ENCODE peak calls at places on chromosomes 6 and 20, in seven cellular contexts. K is HepG2, C is H1, D is GM12878, G is GM12891, H is SK-N-SH, F is K562. Q is an unnamed sample.

GRCh38 chr20:21607971-21608735 is 94.3 kb upstream of the NKX2-2 start:
- DNase-seq in H (peak), D (no peak), C (no peak), F (no peak), K (no peak), G (no peak), Q (no peak)

GRCh38 chr6:37103169-37104039 is 66.5 kb upstream of the PIM1 start:
- DNase-seq in G (no peak), H (peak), K (peak), D (no peak), F (peak), C (no peak), Q (no peak)

GRCh38 chr6:39610229-39610628 is 115.0 kb downstream of the KIF6 start:
- DNase-seq in C (no peak), F (no peak), G (no peak), D (no peak), H (no peak), K (peak), Q (no peak)

GRCh38 chr20:23334111-23334510 is 16.5 kb upstream of the NXT1 start:
- DNase-seq in G (no peak), K (no peak), H (no peak), D (no peak), C (no peak), F (no peak), Q (no peak)

GRCh38 chr6:72522735-72523141 is 99.1 kb upstream of the KCNQ5 start:
- DNase-seq in K (peak), C (peak), G (no peak), D (no peak), H (peak), F (peak), Q (no peak)

GRCh38 chr6:119350202-119351004 is 842 bp upstream of the MAN1A1 start:
- DNase-seq in K (peak), F (no peak), H (peak), D (no peak), C (no peak), G (no peak), Q (peak)

GRCh38 chr20:44412402-44413144 is 57.1 kb downstream of the HNF4A start:
- DNase-seq in K (no peak), C (no peak), D (no peak), G (no peak), H (no peak), F (no peak), Q (no peak)

GRCh38 chr6:28756555-28756918 is 167.2 kb downstream of the TRIM27 start:
- DNase-seq in D (no peak), F (no peak), H (no peak), C (no peak), G (no peak), K (peak), Q (no peak)

GRCh38 chr6:155883741-155884140 is 428.1 kb upstream of the NOX3 start:
- DNase-seq in G (no peak), D (no peak), C (no peak), K (no peak), H (no peak), F (no peak), Q (no peak)

GRCh38 chr6:26352315-26352714 is 12.7 kb upstream of the BTN3A2 start:
- DNase-seq in K (no peak), C (no peak), G (no peak), D (no peak), H (no peak), F (no peak), Q (no peak)

GRCh38 chr6:26354162-26354561 is 10.8 kb upstream of the BTN3A2 start:
- DNase-seq in C (no peak), H (no peak), F (no peak), G (no peak), D (no peak), K (no peak), Q (no peak)

GRCh38 chr6:26350858-26351543 is 14.0 kb upstream of the BTN3A2 start:
- DNase-seq in D (no peak), F (peak), G (no peak), C (no peak), H (no peak), K (no peak), Q (no peak)

GRCh38 chr6:26349964-26350857 is 14.8 kb upstream of the BTN3A2 start:
- DNase-seq in D (no peak), F (peak), C (no peak), G (no peak), H (no peak), K (peak), Q (no peak)

DNA sequence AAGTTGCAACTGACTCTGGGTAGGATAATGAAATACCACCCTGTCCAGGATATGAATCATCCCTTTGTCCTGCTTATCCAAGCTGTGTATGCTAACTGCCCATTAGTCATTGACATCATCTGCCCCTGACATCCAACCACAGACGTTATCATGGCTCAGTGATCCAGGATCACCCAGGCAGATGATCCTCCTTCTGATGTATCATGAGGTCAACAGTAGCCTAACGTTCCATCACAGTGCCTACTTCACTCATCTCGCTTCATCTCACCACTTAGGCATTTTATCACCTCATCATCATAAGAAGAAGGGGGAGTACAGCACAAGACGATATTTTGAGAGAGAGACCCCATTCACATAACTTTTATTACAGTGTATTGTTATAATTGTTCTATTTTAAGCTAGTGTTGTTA is 13.4 kb upstream of the BTN3A2 start:
- DNase-seq in C (no peak), H (no peak), F (peak), K (peak), G (no peak), D (no peak), Q (no peak)
- TF ChIP-seq POLR2AphosphoS5 in C (no peak), H (peak), F (peak), K (no peak), G (no peak), D (no peak), Q (no peak)

GRCh38 chr20:41412324-41412723 is 45.7 kb upstream of the EMILIN3 start:
- DNase-seq in D (no peak), F (no peak), H (no peak), C (no peak), K (no peak), G (no peak), Q (no peak)

GRCh38 chr20:41408986-41409385 is 42.4 kb upstream of the EMILIN3 start:
- DNase-seq in D (no peak), C (no peak), K (no peak), H (peak), F (no peak), G (no peak), Q (no peak)

GRCh38 chr20:41408131-41408789 is 41.6 kb upstream of the EMILIN3 start:
- DNase-seq in D (peak), C (no peak), G (no peak), F (no peak), K (no peak), H (no peak), Q (no peak)

GRCh38 chr20:41413169-41413568 is 46.6 kb upstream of the EMILIN3 start:
- DNase-seq in C (no peak), G (no peak), D (no peak), F (no peak), K (no peak), H (no peak), Q (no peak)

DNA sequence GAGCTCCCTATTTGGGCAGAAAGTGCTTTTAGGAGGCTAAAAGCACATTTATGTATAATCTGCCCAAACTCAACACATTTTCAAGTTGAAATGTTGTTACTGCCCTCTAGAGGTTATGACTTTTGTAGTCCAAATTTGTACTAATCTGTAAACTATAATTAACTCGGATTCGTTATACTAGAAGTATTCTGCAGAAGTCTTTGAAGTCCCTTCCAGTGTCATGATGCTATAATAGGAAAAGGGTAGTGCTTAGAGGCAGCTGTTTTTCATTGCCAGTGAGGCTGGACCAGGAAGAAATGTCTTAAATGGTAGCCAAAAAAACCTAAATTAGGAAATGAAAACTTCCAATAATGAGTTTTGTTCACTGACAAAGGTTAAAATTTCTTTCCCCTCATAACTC is 44.8 kb upstream of the EMILIN3 start:
- DNase-seq in D (no peak), C (no peak), F (no peak), H (no peak), G (no peak), K (no peak), Q (no peak)
- TF ChIP-seq TAF1 in D (no peak), C (no peak), F (no peak), H (no peak), G (no peak), K (no peak), Q (no peak)

GRCh38 chr6:129645371-129646139 is 64.4 kb downstream of the ARHGAP18 start:
- DNase-seq in K (peak), D (no peak), H (no peak), C (no peak), G (no peak), F (no peak), Q (no peak)
- TF ChIP-seq POLR2AphosphoS5 in K (no peak), D (no peak), H (peak), C (no peak), G (no peak), F (no peak), Q (no peak)

GRCh38 chr6:91904586-91904985 is 1317.7 kb upstream of the MAP3K7 start:
- DNase-seq in H (no peak), D (no peak), C (no peak), G (no peak), F (no peak), K (no peak), Q (no peak)
- TF ChIP-seq TAF1 in H (no peak), D (no peak), C (no peak), G (no peak), F (no peak), K (no peak), Q (no peak)

DNA sequence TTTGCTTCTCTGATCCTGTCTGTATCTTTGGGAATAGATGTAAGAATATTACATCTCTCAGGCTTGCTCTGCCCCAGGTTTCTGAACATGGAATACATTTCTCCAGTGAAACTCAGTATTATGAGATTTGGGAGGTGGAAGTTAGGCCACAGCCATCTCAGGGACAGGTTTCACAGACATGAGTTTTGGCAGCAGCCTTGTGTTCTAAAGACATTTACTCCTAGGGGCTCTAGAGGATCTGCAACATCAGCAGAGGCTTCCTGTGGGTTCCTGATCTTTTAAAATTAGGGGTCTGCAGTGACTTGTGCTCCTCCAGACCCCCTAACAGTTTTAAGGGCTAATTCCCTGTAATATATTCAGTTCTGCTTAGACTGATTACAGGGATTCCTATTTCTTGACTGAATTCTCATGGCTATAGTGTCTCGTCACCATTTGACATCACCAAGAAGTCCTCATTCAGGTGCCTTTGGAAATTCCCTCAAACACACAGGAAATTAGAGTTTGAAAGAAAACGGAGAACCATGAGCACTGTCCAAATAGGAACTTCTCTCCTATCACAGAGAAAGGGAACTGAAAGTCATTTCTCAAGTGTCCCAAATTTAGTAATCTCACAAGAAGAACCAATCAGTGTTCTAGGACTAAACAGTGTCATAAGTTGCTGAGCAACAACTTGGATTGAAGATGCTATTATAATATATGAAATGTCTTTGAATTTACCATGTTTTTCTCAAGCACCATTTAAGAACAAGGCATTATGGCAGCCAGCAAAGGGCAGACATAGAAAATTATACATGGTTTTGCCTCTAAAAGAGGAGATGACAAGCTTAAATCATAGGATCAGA is 2.5 kb upstream of the HLA-DRA start:
- DNase-seq in H (no peak), D (peak), F (no peak), G (no peak), K (no peak), C (no peak), Q (no peak)
- TF ChIP-seq POLR2AphosphoS5 in H (no peak), D (peak), F (no peak), G (no peak), K (no peak), C (no peak), Q (peak)

GRCh38 chr6:43120938-43121913 is 45.1 kb downstream of the PTK7 start:
- DNase-seq in F (no peak), K (no peak), H (no peak), D (no peak), G (no peak), C (no peak), Q (no peak)
- TF ChIP-seq TAF1 in F (no peak), K (no peak), H (no peak), D (no peak), G (no peak), C (no peak), Q (no peak)

GRCh38 chr6:7197752-7198151 is 90.0 kb downstream of the RREB1 start:
- DNase-seq in C (no peak), D (no peak), F (no peak), H (no peak), G (no peak), K (no peak), Q (no peak)

GRCh38 chr6:7201444-7201731 is 93.6 kb downstream of the RREB1 start:
- DNase-seq in C (no peak), D (no peak), H (no peak), G (no peak), K (no peak), F (peak), Q (no peak)

GRCh38 chr6:7201732-7202541 is 94.2 kb downstream of the RREB1 start:
- DNase-seq in G (peak), C (no peak), D (peak), K (no peak), H (no peak), F (peak), Q (peak)

GRCh38 chr6:7198833-7199800 is 91.4 kb downstream of the RREB1 start:
- DNase-seq in C (no peak), F (peak), D (no peak), H (no peak), G (no peak), K (no peak), Q (no peak)

GRCh38 chr6:7200598-7201443 is 93.1 kb downstream of the RREB1 start:
- DNase-seq in K (peak), C (no peak), G (no peak), H (no peak), F (no peak), D (no peak), Q (no peak)
- TF ChIP-seq POLR2AphosphoS5 in K (no peak), C (no peak), G (no peak), H (no peak), F (peak), D (no peak), Q (no peak)

GRCh38 chr6:55886185-55886836 is 10.9 kb upstream of the BMP5 start:
- DNase-seq in K (peak), H (no peak), F (no peak), G (no peak), C (no peak), D (no peak), Q (no peak)

GRCh38 chr6:55888917-55889316 is 13.5 kb upstream of the BMP5 start:
- DNase-seq in K (no peak), D (no peak), F (no peak), H (no peak), C (no peak), G (no peak), Q (no peak)

DNA sequence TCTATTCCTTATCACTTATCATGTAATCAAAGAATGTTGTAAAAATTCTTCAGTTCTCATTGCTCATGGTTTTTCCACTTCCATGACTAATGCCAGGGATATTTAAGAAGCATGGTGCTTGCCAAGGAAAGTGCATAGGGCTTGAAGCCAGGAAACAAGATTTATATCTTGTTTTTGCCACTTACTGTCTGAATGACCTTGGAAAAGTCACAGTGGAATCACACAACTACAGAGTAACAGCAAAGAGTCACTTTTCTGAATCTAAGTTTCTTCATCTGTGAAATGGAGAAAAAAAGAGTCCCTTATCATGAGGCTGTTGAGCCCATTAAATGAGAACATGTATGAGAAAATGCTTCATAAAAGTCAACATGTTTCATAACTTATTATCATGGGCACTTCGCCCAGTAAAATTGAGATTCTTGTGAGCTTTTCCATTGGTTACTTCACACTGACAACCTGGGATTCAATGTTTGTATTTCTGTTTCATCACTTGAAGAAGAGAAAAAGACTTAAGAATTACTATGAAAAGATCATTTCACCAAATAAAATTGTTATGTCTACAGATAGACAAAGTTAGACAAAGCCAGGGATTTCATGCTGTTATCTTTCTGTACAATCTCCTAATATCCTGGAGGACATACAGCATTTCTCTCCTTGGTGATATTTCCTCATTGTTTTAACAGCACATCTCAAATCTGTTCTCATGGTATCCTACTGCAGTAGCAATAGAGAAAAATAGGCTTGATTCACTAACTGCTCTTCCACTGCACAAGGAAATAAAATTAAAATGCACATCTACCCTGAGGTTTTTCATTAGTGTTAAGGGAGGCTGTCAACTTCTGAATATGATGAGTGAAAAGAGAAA is 7.6 kb upstream of the BMP5 start:
- DNase-seq in K (no peak), F (no peak), C (no peak), D (no peak), G (no peak), H (no peak), Q (no peak)
- TF ChIP-seq TAF1 in K (no peak), F (no peak), C (no peak), D (no peak), G (no peak), H (no peak), Q (no peak)

GRCh38 chr6:147203311-147204059 is 732 bp upstream of the STXBP5 start:
- DNase-seq in G (peak), H (peak), F (peak), C (no peak), K (peak), D (peak), Q (peak)
- TF ChIP-seq POLR2AphosphoS5 in G (no peak), H (peak), F (peak), C (peak), K (peak), D (no peak), Q (no peak)